ENCODE peak calls at places on chromosomes 1 and 21, in five cellular contexts. O is activated T-helper 1 cell treated with anti-CD3 and anti-CD28 coated beads, Interleukin-2, amount 50 U/mL, for 16 hours; Z is CD4-positive, alpha-beta T cell; U is NCI-H2107; X is omental fat pad. S is an unnamed sample.

GRCh38 chr1:86741947-86742572 is 37.7 kb downstream of the SH3GLB1 start:
- DNase-seq in O (no peak), Z (peak; percentile 36), U (no peak), X (no peak), S (no peak)

GRCh38 chr21:32372755-32373154 is 20.1 kb downstream of the URB1 start:
- DNase-seq in O (no peak), Z (no peak), U (no peak), X (no peak), S (no peak)

GRCh38 chr1:204456826-204457361 is 37.7 kb downstream of the PIK3C2B start:
- DNase-seq in O (no peak), Z (no peak), U (no peak), X (no peak), S (no peak)

GRCh38 chr1:63914241-63914640 is 140.4 kb downstream of the ROR1 start:
- DNase-seq in O (no peak), Z (no peak), U (no peak), X (no peak), S (no peak)

GRCh38 chr1:112625696-112626095 is 6.1 kb downstream of the CAPZA1 start:
- DNase-seq in O (no peak), Z (no peak), U (no peak), X (no peak), S (peak; percentile 54)

GRCh38 chr1:54220004-54220811 is 20.2 kb downstream of the MRPL37 start:
- DNase-seq in O (no peak), Z (no peak), U (no peak), X (no peak), S (peak; percentile 72)

GRCh38 chr1:168301664-168302320 is 21.1 kb downstream of the TBX19 start:
- DNase-seq in O (no peak), Z (no peak), U (no peak), X (no peak), S (no peak)

GRCh38 chr21:43191521-43191920 is 22.7 kb downstream of the CRYAA start:
- DNase-seq in O (no peak), Z (no peak), U (no peak), X (no peak), S (no peak)

GRCh38 chr1:9901148-9902059 is 8.7 kb downstream of the CTNNBIP1 start:
- DNase-seq in O (no peak), Z (no peak), U (no peak), X (no peak), S (peak; percentile 46)

GRCh38 chr1:87685366-87686136 is 356.9 kb downstream of the LMO4 start:
- DNase-seq in O (no peak), Z (no peak), U (no peak), X (no peak), S (no peak)

GRCh38 chr1:69662321-69662720 is 94.6 kb downstream of the LRRC7 start:
- DNase-seq in O (no peak), Z (no peak), U (no peak), X (no peak), S (no peak)

GRCh38 chr1:205456868-205457724 is 1.3 kb upstream of the BLACAT1 start:
- DNase-seq in O (no peak), Z (no peak), U (no peak), X (no peak), S (no peak)

GRCh38 chr1:35324486-35324885 is 56.0 kb downstream of the ZMYM4 start:
- DNase-seq in O (no peak), Z (no peak), U (no peak), X (no peak), S (no peak)

GRCh38 chr1:206766251-206766856 is 4.2 kb upstream of the IL19 start:
- DNase-seq in O (peak; percentile 38), Z (peak; percentile 53), U (no peak), X (no peak), S (peak; percentile 43)

GRCh38 chr1:179079113-179079761 is 2.6 kb upstream of the TOR3A start:
- DNase-seq in O (no peak), Z (peak; percentile 49), U (peak; percentile 48), X (no peak), S (no peak)

GRCh38 chr1:241972703-241973375 is 15.3 kb downstream of the BECN2 start:
- DNase-seq in O (no peak), Z (no peak), U (no peak), X (no peak), S (no peak)

GRCh38 chr1:30083800-30084464 is 639.5 kb downstream of the MATN1 start:
- DNase-seq in O (no peak), Z (no peak), U (no peak), X (no peak), S (no peak)

GRCh38 chr21:44090332-44090731 is 16.9 kb upstream of the PWP2 start:
- DNase-seq in O (no peak), Z (peak; percentile 25), U (no peak), X (no peak), S (no peak)

GRCh38 chr1:89552481-89553194 is 28.0 kb downstream of the LRRC8B start:
- DNase-seq in O (no peak), Z (no peak), U (peak; percentile 75), X (no peak), S (no peak)

GRCh38 chr1:109249654-109250401 is 489 bp downstream of the CELSR2 start:
- DNase-seq in O (no peak), Z (no peak), U (no peak), X (no peak), S (peak; percentile 22)

GRCh38 chr1:234188454-234188792 is 184.8 kb upstream of the COA6 start:
- DNase-seq in O (no peak), Z (no peak), U (peak; percentile 84), X (no peak), S (no peak)

GRCh38 chr1:31702836-31703404 is 897 bp downstream of the COL16A1 start:
- DNase-seq in O (no peak), Z (no peak), U (no peak), X (no peak), S (no peak)

GRCh38 chr1:71861022-71861421 is 421.3 kb downstream of the NEGR1 start:
- DNase-seq in O (no peak), Z (no peak), U (no peak), X (no peak), S (no peak)